ENCODE peak calls at places on chromosomes 11 and 22, in five cellular contexts. D is Peyer's patch, O is HL-60, Q is left ventricle myocardium inferior, M is AG04449. S is an unnamed sample.
A peak's percentile ranks its signal among the peaks of the same experiment; 100 is the strongest.

GRCh38 chr11:2097356-2097997 is 41.7 kb downstream of the IGF2 start:
- DNase-seq in Q (peak; percentile 65), M (peak; percentile 38), O (no peak), D (no peak), S (peak; percentile 50)

GRCh38 chr11:126431401-126432064 is 76.0 kb downstream of the ST3GAL4 start:
- DNase-seq in Q (peak; percentile 73), D (no peak), O (no peak), M (peak; percentile 21), S (peak; percentile 27)

GRCh38 chr22:37996515-37997246 is 12.3 kb upstream of the SOX10 start:
- DNase-seq in D (no peak), Q (no peak), M (no peak), O (no peak), S (no peak)

GRCh38 chr11:106156290-106156937 is 79.0 kb downstream of the AASDHPPT start:
- DNase-seq in O (peak; percentile 13), D (no peak), Q (no peak), M (peak; percentile 31), S (peak; percentile 30)

GRCh38 chr11:59062602-59063529 is 23.2 kb upstream of the GLYATL1B start:
- DNase-seq in M (no peak), D (no peak), O (no peak), Q (no peak), S (no peak)

GRCh38 chr11:91796999-91797398 is 427.6 kb upstream of the FAT3 start:
- DNase-seq in O (no peak), M (no peak), D (no peak), Q (no peak), S (no peak)

GRCh38 chr11:14445542-14446530 is 53.8 kb downstream of the COPB1 start:
- DNase-seq in Q (no peak), M (no peak), O (peak; percentile 16), D (no peak), S (no peak)

GRCh38 chr22:33083212-33083611 is 25.0 kb upstream of the SYN3 start:
- DNase-seq in M (no peak), Q (no peak), O (no peak), D (no peak), S (no peak)

GRCh38 chr11:79055866-79056632 is 384.8 kb downstream of the TENM4 start:
- DNase-seq in M (peak; percentile 31), O (no peak), D (no peak), Q (no peak), S (peak; percentile 22)

GRCh38 chr11:70079691-70080090 is 1.6 kb downstream of the ANO1 start:
- DNase-seq in D (no peak), O (no peak), Q (no peak), M (no peak), S (no peak)
- H3K4me3 ChIP-seq in D (no peak overlapping the region), O (no peak overlapping the region), Q (peak overlapping the region; percentile 61), M (no peak overlapping the region), S (no peak overlapping the region)

GRCh38 chr22:19524170-19525115 is at the start of gene CLDN5:
- DNase-seq in O (no peak), Q (peak; percentile 61), M (no peak), D (no peak), S (no peak)
- H3K4me3 ChIP-seq in O (peak within 1 kb of the TSS; percentile 42), Q (peak within 1 kb of the TSS; percentile 73), M (peak within 1 kb of the TSS; percentile 34), D (peak within 1 kb of the TSS; percentile 43), S (peak within 1 kb of the TSS; percentile 41)

GRCh38 chr11:57424137-57424801 is 2.7 kb downstream of the SLC43A3 start:
- DNase-seq in Q (no peak), O (no peak), D (no peak), M (no peak), S (no peak)
- H3K4me3 ChIP-seq in Q (peak overlapping the region; percentile 72), O (peak overlapping the region; percentile 51), D (peak overlapping the region; percentile 14), M (no peak overlapping the region), S (no peak overlapping the region)

DNA sequence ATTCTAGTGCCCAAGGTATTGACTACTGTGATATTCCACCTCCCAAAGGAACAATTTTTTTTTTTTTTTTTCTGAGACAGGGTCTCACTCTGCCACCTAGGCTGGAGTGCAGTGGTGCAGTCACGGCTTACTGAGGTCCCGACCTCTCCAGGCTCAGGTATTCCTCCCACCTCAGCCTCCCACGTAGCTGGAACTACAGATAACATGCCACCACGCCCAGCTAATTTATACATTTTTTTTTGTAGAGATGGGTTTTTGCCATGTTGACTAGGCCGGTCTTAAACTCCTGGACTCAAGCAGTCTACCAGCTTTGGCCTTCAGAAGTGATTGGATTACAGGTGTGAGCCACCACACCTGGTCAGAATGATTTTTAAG is 33.4 kb downstream of the MAML2 start:
- DNase-seq in Q (no peak), D (no peak), M (no peak), O (no peak), S (no peak)
- H3K4me3 ChIP-seq in Q (no peak overlapping the region), D (no peak overlapping the region), M (no peak overlapping the region), O (no peak overlapping the region), S (no peak overlapping the region)

GRCh38 chr22:40991298-40991697 is 40.1 kb downstream of the RBX1 start:
- DNase-seq in Q (no peak), O (no peak), D (no peak), M (no peak), S (no peak)
- H3K4me3 ChIP-seq in Q (no peak overlapping the region), O (no peak overlapping the region), D (no peak overlapping the region), M (no peak overlapping the region), S (no peak overlapping the region)

DNA sequence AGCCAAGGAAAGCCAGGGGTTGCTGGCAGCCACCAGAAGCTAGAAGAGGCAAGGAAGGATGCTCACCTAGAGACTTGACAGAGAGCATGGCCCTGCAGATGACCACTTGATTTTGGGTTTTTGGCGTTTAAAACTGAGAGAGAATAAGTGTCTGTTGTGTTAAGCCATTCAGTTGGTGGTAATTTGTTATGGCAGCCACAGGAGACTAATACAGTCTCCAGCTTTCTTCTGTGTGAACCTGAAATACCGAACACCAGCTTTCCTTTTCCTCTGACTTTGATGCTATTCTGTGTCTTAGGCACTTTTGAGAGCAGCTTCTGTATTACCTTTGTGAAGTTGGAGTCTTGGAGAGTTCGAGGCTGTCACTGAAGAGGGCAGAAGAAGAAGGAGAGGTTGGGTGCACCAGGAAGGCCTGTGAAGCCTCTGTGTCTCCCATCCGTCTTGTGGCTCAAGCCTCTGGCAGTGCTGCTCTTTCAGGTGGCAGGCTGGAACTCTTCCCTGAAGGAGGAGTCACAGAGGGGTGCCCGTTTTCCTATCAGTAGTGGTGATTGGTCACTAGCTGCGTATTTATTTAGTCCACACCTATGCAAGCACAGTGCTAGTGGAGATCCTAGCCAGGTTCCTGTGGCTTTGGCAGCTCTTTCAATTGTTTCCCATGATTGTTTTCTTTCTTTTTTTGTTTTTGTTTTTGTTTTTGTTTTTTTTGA is 2.5 kb downstream of the TBC1D22A start:
- DNase-seq in O (no peak), M (no peak), Q (no peak), D (no peak), S (no peak)
- H3K4me3 ChIP-seq in O (no peak overlapping the region), M (no peak overlapping the region), Q (no peak overlapping the region), D (no peak overlapping the region), S (no peak overlapping the region)

GRCh38 chr11:118623291-118623655 is 15.9 kb downstream of the PHLDB1 start:
- DNase-seq in M (no peak), Q (no peak), O (no peak), D (no peak), S (no peak)
- H3K4me3 ChIP-seq in M (peak overlapping the region; percentile 78), Q (peak overlapping the region; percentile 72), O (no peak overlapping the region), D (no peak overlapping the region), S (no peak overlapping the region)

DNA sequence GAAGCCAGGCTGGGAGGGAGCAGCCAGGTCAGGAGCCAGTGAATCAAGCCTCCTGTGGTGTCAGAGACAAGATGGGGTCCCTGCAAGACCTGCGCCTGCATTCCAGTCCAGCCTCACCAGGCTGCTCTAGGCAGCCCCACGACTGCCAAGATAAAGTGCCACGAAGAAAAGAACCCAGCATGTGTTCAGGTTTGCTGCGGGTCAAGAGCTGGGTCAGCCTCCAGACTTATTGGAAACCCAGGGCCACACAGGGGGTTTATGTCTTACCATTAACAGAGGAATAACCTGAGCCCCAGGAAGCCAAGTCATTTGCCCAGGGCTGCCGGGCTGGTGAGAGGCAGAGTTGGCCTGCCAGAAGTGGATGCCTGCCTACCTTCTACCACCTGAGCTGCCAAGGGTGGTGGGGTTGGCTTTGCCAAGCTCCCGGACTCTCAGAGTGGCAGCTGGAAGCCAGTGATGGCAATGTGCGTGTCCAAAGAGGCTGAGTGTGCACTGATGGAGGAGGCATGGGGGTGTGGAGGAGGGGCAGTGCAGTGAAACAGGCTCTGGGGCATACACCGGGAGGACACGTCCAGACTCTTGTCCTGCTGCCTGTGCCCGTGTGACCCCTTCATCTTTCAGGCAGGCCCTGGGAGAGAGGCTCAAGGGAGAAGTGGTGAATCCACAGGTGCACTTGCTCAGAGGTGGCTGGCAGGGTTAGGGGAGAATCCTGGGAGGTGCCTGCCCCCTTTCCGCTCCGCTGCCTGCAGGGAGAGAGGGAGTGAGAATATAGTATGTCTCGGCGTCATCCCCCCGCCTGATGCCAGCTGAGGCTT is 1.7 kb downstream of the RASD2 start:
- DNase-seq in O (no peak), M (no peak), D (no peak), Q (no peak), S (no peak)
- H3K4me3 ChIP-seq in O (no peak overlapping the region), M (peak overlapping the region; percentile 8), D (peak overlapping the region; percentile 65), Q (peak overlapping the region; percentile 71), S (no peak overlapping the region)

DNA sequence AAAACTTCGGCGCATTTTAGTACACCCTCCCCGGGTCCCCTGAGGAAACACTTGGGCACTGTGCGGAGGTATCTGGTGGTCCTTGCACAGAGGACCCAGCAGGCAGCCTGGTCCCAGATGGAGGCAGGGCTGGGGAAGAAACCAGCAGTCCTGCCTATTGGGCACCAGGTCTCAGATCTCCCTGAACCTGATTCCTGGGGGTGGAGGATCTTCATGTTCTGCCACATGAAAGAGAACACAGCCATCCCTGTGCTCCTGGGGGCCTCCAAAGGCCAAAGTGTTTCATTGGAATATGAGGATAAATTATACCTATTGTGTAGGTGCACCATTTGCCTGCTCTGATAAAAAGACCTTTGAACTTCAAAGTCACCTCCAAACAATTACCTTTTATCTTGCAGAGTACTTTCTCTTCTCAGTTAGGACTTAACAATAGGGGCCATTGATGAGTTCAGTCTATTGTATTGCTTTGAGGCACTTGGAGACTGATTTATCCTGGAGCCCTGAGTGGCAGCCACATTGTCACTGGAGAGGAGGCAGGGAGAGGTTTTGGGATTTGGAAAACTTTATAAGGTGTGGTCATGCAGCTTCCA is 1.8 kb downstream of the RCN1 start:
- DNase-seq in D (no peak), O (no peak), M (no peak), Q (no peak), S (no peak)
- H3K4me3 ChIP-seq in D (peak overlapping the region; percentile 75), O (no peak overlapping the region), M (peak overlapping the region; percentile 82), Q (peak overlapping the region; percentile 82), S (peak overlapping the region; percentile 71)